ENCODE peak calls at places on chromosomes 12 and 14, in eight cellular contexts. X, E, U, V, C, O, S and K are unnamed samples.
A peak's percentile ranks its signal among the peaks of the same experiment; 100 is the strongest.

GRCh38 chr12:70985850-70986249 is 65.3 kb upstream of the PTPRR start:
- DNase-seq in X (no peak), E (no peak), U (peak; percentile 83), V (no peak), C (no peak), O (no peak), S (no peak), K (no peak)

GRCh38 chr14:64549805-64550538 is at the start of gene PPP1R36:
- DNase-seq in X (peak; percentile 81), E (peak; percentile 61), U (peak; percentile 23), V (peak; percentile 27), C (peak; percentile 7), O (peak; percentile 39), S (peak; percentile 32), K (no peak)

GRCh38 chr14:102209224-102209966 is 69.7 kb downstream of the WDR20 start:
- DNase-seq in X (no peak), E (no peak), U (peak; percentile 29), V (no peak), C (peak; percentile 14), O (no peak), S (peak; percentile 32), K (peak; percentile 67)

GRCh38 chr14:26448181-26448855 is 149.5 kb downstream of the NOVA1 start:
- DNase-seq in X (no peak), E (no peak), U (no peak), V (no peak), C (no peak), O (no peak), S (no peak), K (no peak)

GRCh38 chr14:23941230-23941629 is 12.3 kb upstream of the DHRS4 start:
- DNase-seq in X (no peak), E (no peak), U (no peak), V (no peak), C (no peak), O (no peak), S (no peak), K (no peak)

GRCh38 chr12:27277846-27278260 is 33.8 kb downstream of the STK38L start:
- DNase-seq in X (peak; percentile 51), E (no peak), U (peak; percentile 90), V (peak; percentile 72), C (peak; percentile 50), O (no peak), S (no peak), K (no peak)

GRCh38 chr12:111766608-111767361 is at the start of gene ALDH2:
- DNase-seq in X (peak; percentile 84), E (peak; percentile 84), U (peak; percentile 61), V (peak; percentile 82), C (peak; percentile 70), O (peak; percentile 75), S (peak; percentile 94), K (peak; percentile 70)

GRCh38 chr14:21263284-21264024 is 5.8 kb downstream of the HNRNPC start:
- DNase-seq in X (no peak), E (no peak), U (peak; percentile 79), V (no peak), C (no peak), O (no peak), S (no peak), K (no peak)

GRCh38 chr14:77426396-77426795 is 3.1 kb upstream of the NOXRED1 start:
- DNase-seq in X (no peak), E (no peak), U (no peak), V (no peak), C (no peak), O (no peak), S (no peak), K (no peak)

GRCh38 chr12:124766745-124767074 is 97.0 kb downstream of the SCARB1 start:
- DNase-seq in X (no peak), E (no peak), U (no peak), V (no peak), C (no peak), O (no peak), S (no peak), K (no peak)

DNA sequence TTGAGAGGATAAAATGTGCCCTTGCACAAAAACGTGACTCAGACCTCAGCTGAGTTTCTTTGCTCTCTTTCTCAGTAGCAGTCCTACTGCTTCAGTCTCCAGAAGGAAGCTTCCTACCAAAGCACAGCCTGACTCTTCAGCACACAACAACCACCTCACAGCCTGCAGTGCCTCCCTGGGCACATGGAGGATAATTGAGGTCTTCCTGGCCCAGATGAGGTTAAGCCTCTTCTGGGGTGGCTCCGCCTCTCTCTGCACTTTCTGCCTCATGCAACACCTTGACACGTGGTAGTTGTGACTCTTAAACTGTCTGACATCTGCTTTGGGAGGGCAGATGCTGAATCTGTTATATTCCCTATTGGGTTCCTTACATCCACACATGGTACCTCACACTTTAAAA is 33.8 kb downstream of the GIT2 start:
- DNase-seq in X (no peak), E (no peak), U (no peak), V (no peak), C (no peak), O (no peak), S (no peak), K (no peak)
- H3K27ac ChIP-seq in X (no peak overlapping the region), E (peak overlapping the region; percentile 51), U (no peak overlapping the region), V (peak overlapping the region; percentile 69), C (no peak overlapping the region), O (no peak overlapping the region), S (no peak overlapping the region), K (no peak overlapping the region)

GRCh38 chr12:51147309-51147708 is 25.6 kb downstream of the TFCP2 start:
- DNase-seq in X (no peak), E (no peak), U (no peak), V (no peak), C (no peak), O (no peak), S (no peak), K (no peak)
- H3K27ac ChIP-seq in X (no peak overlapping the region), E (no peak overlapping the region), U (no peak overlapping the region), V (no peak overlapping the region), C (no peak overlapping the region), O (no peak overlapping the region), S (no peak overlapping the region), K (no peak overlapping the region)

DNA sequence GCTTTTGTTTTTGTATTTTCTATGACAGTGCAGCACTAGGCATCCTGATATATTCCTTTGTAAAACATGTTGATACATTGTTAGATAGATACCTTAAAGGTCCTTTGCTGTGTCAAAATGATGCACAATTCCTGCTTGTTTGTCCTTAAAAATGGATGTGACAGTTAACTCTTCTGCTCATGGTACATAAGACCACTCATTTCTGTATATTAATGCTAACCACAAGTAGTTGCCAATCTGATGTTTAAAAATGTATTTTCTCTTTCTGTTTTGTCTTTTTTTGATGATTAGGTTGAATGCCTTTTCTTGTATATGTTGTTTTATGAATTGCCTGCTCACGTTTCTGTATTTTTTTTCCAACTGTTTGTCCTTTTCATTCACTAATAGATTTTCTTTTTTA is 35.1 kb downstream of the ATF7IP start:
- DNase-seq in X (no peak), E (no peak), U (no peak), V (no peak), C (no peak), O (no peak), S (no peak), K (no peak)
- H3K27ac ChIP-seq in X (no peak overlapping the region), E (no peak overlapping the region), U (no peak overlapping the region), V (no peak overlapping the region), C (no peak overlapping the region), O (no peak overlapping the region), S (no peak overlapping the region), K (no peak overlapping the region)

DNA sequence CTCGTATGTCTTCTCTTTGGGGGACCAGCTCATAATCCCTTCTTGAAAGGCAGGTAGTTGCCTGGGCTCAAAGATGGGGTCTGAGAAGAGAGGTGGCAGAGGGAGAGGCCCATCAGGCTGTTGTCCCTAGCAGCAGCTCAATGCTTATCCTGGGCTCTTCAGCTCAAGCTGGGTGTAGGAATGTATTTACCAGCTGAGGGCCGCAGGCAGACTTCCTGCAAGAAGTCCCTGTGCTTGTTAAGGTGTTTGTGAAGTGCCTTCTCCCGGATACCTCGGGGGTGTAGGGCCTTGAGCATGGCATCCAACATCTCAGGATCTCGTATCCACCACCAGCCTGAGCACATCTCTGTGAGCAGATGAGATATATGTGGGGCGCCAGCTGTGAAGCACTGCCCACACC is 29.4 kb downstream of the BAZ2A start:
- DNase-seq in X (no peak), E (no peak), U (no peak), V (no peak), C (no peak), O (no peak), S (no peak), K (no peak)
- H3K27ac ChIP-seq in X (no peak overlapping the region), E (peak overlapping the region; percentile 12), U (no peak overlapping the region), V (peak overlapping the region; percentile 53), C (no peak overlapping the region), O (peak overlapping the region; percentile 49), S (no peak overlapping the region), K (no peak overlapping the region)

GRCh38 chr12:93198086-93198485 is 179.6 kb upstream of the NUDT4 start:
- DNase-seq in X (no peak), E (no peak), U (peak; percentile 69), V (no peak), C (no peak), O (no peak), S (no peak), K (no peak)
- H3K27ac ChIP-seq in X (no peak overlapping the region), E (no peak overlapping the region), U (no peak overlapping the region), V (no peak overlapping the region), C (no peak overlapping the region), O (no peak overlapping the region), S (no peak overlapping the region), K (no peak overlapping the region)

DNA sequence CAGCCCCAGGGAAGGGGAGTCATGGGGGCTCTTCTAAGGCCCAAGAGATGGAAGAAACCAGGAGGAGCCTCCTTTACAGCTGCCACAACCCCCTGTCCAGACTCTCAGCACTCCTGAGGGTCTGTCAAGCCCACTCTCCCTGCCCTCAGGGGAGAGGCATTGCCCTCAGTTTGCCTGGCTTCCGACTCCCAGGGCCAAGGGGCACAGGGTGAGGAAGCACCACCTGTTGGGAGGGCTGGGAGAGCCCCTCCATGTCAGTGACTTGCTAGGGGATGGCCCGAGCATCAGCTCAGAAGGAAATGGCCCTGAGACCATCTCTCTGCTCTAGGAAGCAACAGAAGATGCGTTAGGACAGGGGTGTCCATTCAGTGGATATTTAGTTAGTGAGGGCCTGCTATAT is 36.1 kb downstream of the LTBP2 start:
- DNase-seq in X (no peak), E (no peak), U (no peak), V (no peak), C (no peak), O (no peak), S (no peak), K (no peak)
- H3K27ac ChIP-seq in X (no peak overlapping the region), E (peak overlapping the region; percentile 41), U (peak overlapping the region; percentile 97), V (peak overlapping the region; percentile 56), C (no peak overlapping the region), O (peak overlapping the region; percentile 11), S (no peak overlapping the region), K (no peak overlapping the region)

GRCh38 chr14:42370056-42370455 is 763.4 kb downstream of the LRFN5 start:
- DNase-seq in X (no peak), E (no peak), U (no peak), V (no peak), C (no peak), O (no peak), S (no peak), K (no peak)
- H3K27ac ChIP-seq in X (no peak overlapping the region), E (no peak overlapping the region), U (no peak overlapping the region), V (no peak overlapping the region), C (no peak overlapping the region), O (no peak overlapping the region), S (no peak overlapping the region), K (no peak overlapping the region)